ENCODE peak calls at places on chromosomes 16 and 17, in five cellular contexts. One of them, this sample, is unnamed.

GRCh38 chr17:65618516-65618915 is 57.1 kb upstream of the AXIN2 start:
- DNase-seq in body of pancreas: no peak
- DNase-seq in fibroblast of pulmonary artery: no peak
- DNase-seq in mucosa of descending colon: no peak
- DNase-seq in H1: no peak
- DNase-seq in this sample: no peak

GRCh38 chr17:50946891-50947843 is 81.0 kb upstream of the TOB1 start:
- DNase-seq in fibroblast of pulmonary artery: no peak
- DNase-seq in H1: no peak
- DNase-seq in body of pancreas: no peak
- DNase-seq in mucosa of descending colon: no peak
- DNase-seq in this sample: no peak

GRCh38 chr17:78268960-78269892 is 37.8 kb downstream of the TMEM235 start:
- DNase-seq in mucosa of descending colon: no peak
- DNase-seq in fibroblast of pulmonary artery: peak; percentile 84
- DNase-seq in body of pancreas: no peak
- DNase-seq in H1: no peak
- DNase-seq in this sample: peak; percentile 60

GRCh38 chr16:180921-181667 is 835 bp downstream of the HBQ1 start:
- DNase-seq in mucosa of descending colon: peak; percentile 83
- DNase-seq in body of pancreas: peak; percentile 70
- DNase-seq in H1: peak; percentile 54
- DNase-seq in fibroblast of pulmonary artery: peak; percentile 67
- DNase-seq in this sample: peak; percentile 93

GRCh38 chr17:67601897-67602296 is 115.8 kb upstream of the NOL11 start:
- DNase-seq in body of pancreas: no peak
- DNase-seq in fibroblast of pulmonary artery: peak; percentile 58
- DNase-seq in mucosa of descending colon: no peak
- DNase-seq in H1: no peak
- DNase-seq in this sample: no peak

GRCh38 chr16:31221357-31222160 is 4.6 kb upstream of the PYDC1 start:
- DNase-seq in fibroblast of pulmonary artery: no peak
- DNase-seq in body of pancreas: no peak
- DNase-seq in H1: no peak
- DNase-seq in mucosa of descending colon: no peak
- DNase-seq in this sample: no peak

GRCh38 chr16:69496376-69496775 is 69.4 kb upstream of the NFAT5 start:
- DNase-seq in fibroblast of pulmonary artery: no peak
- DNase-seq in H1: no peak
- DNase-seq in body of pancreas: no peak
- DNase-seq in mucosa of descending colon: no peak
- DNase-seq in this sample: no peak

GRCh38 chr17:67434061-67434525 is 57.0 kb downstream of the PITPNC1 start:
- DNase-seq in body of pancreas: peak; percentile 45
- DNase-seq in fibroblast of pulmonary artery: peak; percentile 77
- DNase-seq in H1: no peak
- DNase-seq in mucosa of descending colon: peak; percentile 43
- DNase-seq in this sample: no peak

GRCh38 chr16:67865318-67865717 is 7.5 kb upstream of the EDC4 start:
- DNase-seq in body of pancreas: peak; percentile 31
- DNase-seq in mucosa of descending colon: peak; percentile 36
- DNase-seq in H1: no peak
- DNase-seq in fibroblast of pulmonary artery: peak; percentile 53
- DNase-seq in this sample: no peak

GRCh38 chr16:4477966-4478365 is 1.8 kb downstream of the HMOX2 start:
- DNase-seq in H1: no peak
- DNase-seq in mucosa of descending colon: no peak
- DNase-seq in fibroblast of pulmonary artery: peak; percentile 66
- DNase-seq in body of pancreas: no peak
- DNase-seq in this sample: no peak
- TF ChIP-seq CTCF in H1: no peak
- TF ChIP-seq CTCF in mucosa of descending colon: no peak
- TF ChIP-seq CTCF in fibroblast of pulmonary artery: peak; percentile 44
- TF ChIP-seq CTCF in body of pancreas: no peak
- TF ChIP-seq CTCF in this sample: no peak

GRCh38 chr17:33112763-33113162 is 121.1 kb downstream of the SPACA3 start:
- DNase-seq in mucosa of descending colon: no peak
- DNase-seq in fibroblast of pulmonary artery: peak; percentile 0
- DNase-seq in body of pancreas: no peak
- DNase-seq in H1: no peak
- DNase-seq in this sample: no peak
- TF ChIP-seq CTCF in mucosa of descending colon: no peak
- TF ChIP-seq CTCF in fibroblast of pulmonary artery: no peak
- TF ChIP-seq CTCF in body of pancreas: no peak
- TF ChIP-seq CTCF in H1: no peak
- TF ChIP-seq CTCF in this sample: no peak

GRCh38 chr16:85151603-85152413 is 39.5 kb upstream of the CIBAR2 start:
- DNase-seq in mucosa of descending colon: peak; percentile 37
- DNase-seq in H1: no peak
- DNase-seq in body of pancreas: peak; percentile 68
- DNase-seq in fibroblast of pulmonary artery: peak; percentile 80
- DNase-seq in this sample: no peak
- TF ChIP-seq CTCF in mucosa of descending colon: no peak
- TF ChIP-seq CTCF in H1: no peak
- TF ChIP-seq CTCF in body of pancreas: no peak
- TF ChIP-seq CTCF in fibroblast of pulmonary artery: no peak
- TF ChIP-seq CTCF in this sample: no peak

DNA sequence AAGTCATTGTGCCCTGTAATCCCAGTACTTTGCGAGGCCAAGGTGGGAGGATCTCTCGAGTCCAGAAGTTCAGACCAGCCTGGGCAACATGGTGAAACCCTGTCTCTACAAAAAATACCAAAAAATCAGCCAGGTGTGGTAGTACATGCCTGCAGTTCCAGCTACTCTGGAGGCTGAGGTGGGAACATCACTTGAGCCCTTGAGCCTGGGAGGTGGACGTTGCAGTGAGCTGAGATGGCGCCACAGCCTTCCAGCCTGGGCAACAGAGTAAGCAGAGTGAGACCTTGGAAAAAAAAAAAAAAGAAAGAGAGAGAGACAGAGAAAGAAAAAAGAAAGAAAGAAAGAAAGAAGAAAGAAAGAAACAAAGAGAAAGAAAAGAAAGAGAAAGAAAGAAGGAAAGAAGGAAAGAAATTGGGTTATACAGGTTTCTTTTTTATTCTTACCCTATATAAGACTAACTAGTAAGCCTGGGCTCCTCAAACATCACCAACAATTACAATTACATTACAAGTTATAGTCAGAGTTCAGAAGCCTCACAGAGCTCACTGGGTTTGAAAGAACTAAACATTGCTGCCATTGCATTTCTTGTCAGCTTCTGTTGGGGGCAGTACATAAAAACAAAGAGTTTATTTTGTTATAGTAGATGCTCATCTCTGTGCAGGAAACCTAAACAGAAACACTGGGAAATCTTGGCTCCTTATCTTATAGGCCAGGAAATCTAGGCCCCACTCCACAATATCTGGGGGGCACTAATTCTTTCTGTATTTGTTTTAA is 6.7 kb upstream of the ABCA9 start:
- DNase-seq in fibroblast of pulmonary artery: no peak
- DNase-seq in mucosa of descending colon: no peak
- DNase-seq in H1: no peak
- DNase-seq in body of pancreas: no peak
- DNase-seq in this sample: no peak
- TF ChIP-seq CTCF in fibroblast of pulmonary artery: peak; percentile 10
- TF ChIP-seq CTCF in mucosa of descending colon: no peak
- TF ChIP-seq CTCF in H1: no peak
- TF ChIP-seq CTCF in body of pancreas: no peak
- TF ChIP-seq CTCF in this sample: no peak

This sample was measured in mesothelial cell of epicardium.